ENCODE peak calls at places on chromosomes 7 and 10, in seven cellular contexts. One of them, this sample, is unnamed.
A peak's percentile ranks its signal among the peaks of the same experiment; 100 is the strongest.

GRCh38 chr10:69439350-69439739 is 11.9 kb upstream of the TSPAN15 start:
- DNase-seq in neural progenitor cell: no peak
- DNase-seq in fibroblast of pulmonary artery: no peak
- DNase-seq in spleen: peak; percentile 75
- DNase-seq in astrocyte of the spinal cord: no peak
- DNase-seq in cardiac fibroblast: no peak
- DNase-seq in Panc1: no peak
- DNase-seq in this sample: peak; percentile 68

GRCh38 chr10:92891885-92892705 is 43.8 kb downstream of the EXOC6 start:
- DNase-seq in neural progenitor cell: no peak
- DNase-seq in fibroblast of pulmonary artery: peak; percentile 85
- DNase-seq in spleen: no peak
- DNase-seq in astrocyte of the spinal cord: peak; percentile 77
- DNase-seq in cardiac fibroblast: peak; percentile 89
- DNase-seq in Panc1: peak; percentile 96
- DNase-seq in this sample: peak; percentile 97

GRCh38 chr10:124875596-124875995 is 66.3 kb upstream of the ZRANB1 start:
- DNase-seq in neural progenitor cell: no peak
- DNase-seq in fibroblast of pulmonary artery: peak; percentile 42
- DNase-seq in spleen: no peak
- DNase-seq in astrocyte of the spinal cord: peak; percentile 27
- DNase-seq in cardiac fibroblast: peak; percentile 57
- DNase-seq in Panc1: no peak
- DNase-seq in this sample: peak; percentile 40

GRCh38 chr10:53886325-53887300 is 914.4 kb downstream of the PCDH15 start:
- DNase-seq in neural progenitor cell: no peak
- DNase-seq in fibroblast of pulmonary artery: no peak
- DNase-seq in spleen: no peak
- DNase-seq in astrocyte of the spinal cord: no peak
- DNase-seq in cardiac fibroblast: no peak
- DNase-seq in Panc1: no peak
- DNase-seq in this sample: peak; percentile 33

GRCh38 chr10:16481052-16481728 is 40.5 kb downstream of the C1QL3 start:
- DNase-seq in neural progenitor cell: no peak
- DNase-seq in fibroblast of pulmonary artery: no peak
- DNase-seq in spleen: no peak
- DNase-seq in astrocyte of the spinal cord: no peak
- DNase-seq in cardiac fibroblast: no peak
- DNase-seq in Panc1: no peak
- DNase-seq in this sample: no peak

GRCh38 chr7:84091318-84091717 is 103.3 kb downstream of the SEMA3A start:
- DNase-seq in neural progenitor cell: no peak
- DNase-seq in fibroblast of pulmonary artery: no peak
- DNase-seq in spleen: no peak
- DNase-seq in astrocyte of the spinal cord: no peak
- DNase-seq in cardiac fibroblast: no peak
- DNase-seq in Panc1: no peak
- DNase-seq in this sample: no peak

GRCh38 chr7:26910221-26910620 is 45.8 kb upstream of the SKAP2 start:
- DNase-seq in neural progenitor cell: no peak
- DNase-seq in fibroblast of pulmonary artery: peak; percentile 29
- DNase-seq in spleen: peak; percentile 82
- DNase-seq in astrocyte of the spinal cord: peak; percentile 46
- DNase-seq in cardiac fibroblast: peak; percentile 66
- DNase-seq in Panc1: peak; percentile 38
- DNase-seq in this sample: peak; percentile 81

GRCh38 chr10:96814264-96814663 is 17.8 kb upstream of the LCOR start:
- DNase-seq in neural progenitor cell: no peak
- DNase-seq in fibroblast of pulmonary artery: peak; percentile 54
- DNase-seq in spleen: no peak
- DNase-seq in astrocyte of the spinal cord: peak; percentile 88
- DNase-seq in cardiac fibroblast: peak; percentile 93
- DNase-seq in Panc1: no peak
- DNase-seq in this sample: peak; percentile 73

GRCh38 chr7:6436385-6436685 is 11.4 kb downstream of the DAGLB start:
- DNase-seq in neural progenitor cell: no peak
- DNase-seq in fibroblast of pulmonary artery: no peak
- DNase-seq in spleen: no peak
- DNase-seq in astrocyte of the spinal cord: no peak
- DNase-seq in cardiac fibroblast: no peak
- DNase-seq in Panc1: no peak
- DNase-seq in this sample: no peak

GRCh38 chr10:86212391-86212700 is 154.2 kb downstream of the GRID1 start:
- DNase-seq in neural progenitor cell: no peak
- DNase-seq in fibroblast of pulmonary artery: no peak
- DNase-seq in spleen: no peak
- DNase-seq in astrocyte of the spinal cord: no peak
- DNase-seq in cardiac fibroblast: no peak
- DNase-seq in Panc1: no peak
- DNase-seq in this sample: no peak

GRCh38 chr10:63542835-63543575 is 21.8 kb downstream of the REEP3 start:
- DNase-seq in neural progenitor cell: no peak
- DNase-seq in fibroblast of pulmonary artery: peak; percentile 41
- DNase-seq in spleen: no peak
- DNase-seq in astrocyte of the spinal cord: peak; percentile 29
- DNase-seq in cardiac fibroblast: peak; percentile 61
- DNase-seq in Panc1: no peak
- DNase-seq in this sample: peak; percentile 57

GRCh38 chr10:80153460-80153859 is 20.9 kb downstream of the PLAC9 start:
- DNase-seq in neural progenitor cell: no peak
- DNase-seq in fibroblast of pulmonary artery: no peak
- DNase-seq in spleen: peak; percentile 58
- DNase-seq in astrocyte of the spinal cord: no peak
- DNase-seq in cardiac fibroblast: no peak
- DNase-seq in Panc1: no peak
- DNase-seq in this sample: no peak

GRCh38 chr10:126133906-126134703 is 237.7 kb downstream of the FANK1 start:
- DNase-seq in neural progenitor cell: no peak
- DNase-seq in fibroblast of pulmonary artery: peak; percentile 90
- DNase-seq in spleen: no peak
- DNase-seq in astrocyte of the spinal cord: peak; percentile 36
- DNase-seq in cardiac fibroblast: peak; percentile 92
- DNase-seq in Panc1: peak; percentile 33
- DNase-seq in this sample: peak; percentile 94

GRCh38 chr7:78370931-78371330 is 572.4 kb downstream of the PHTF2 start:
- DNase-seq in neural progenitor cell: no peak
- DNase-seq in fibroblast of pulmonary artery: no peak
- DNase-seq in spleen: no peak
- DNase-seq in astrocyte of the spinal cord: no peak
- DNase-seq in cardiac fibroblast: no peak
- DNase-seq in Panc1: no peak
- DNase-seq in this sample: no peak

GRCh38 chr7:5620459-5620881 is 161.0 kb downstream of the RNF216 start:
- DNase-seq in neural progenitor cell: peak; percentile 58
- DNase-seq in fibroblast of pulmonary artery: no peak
- DNase-seq in spleen: no peak
- DNase-seq in astrocyte of the spinal cord: no peak
- DNase-seq in cardiac fibroblast: no peak
- DNase-seq in Panc1: no peak
- DNase-seq in this sample: no peak

DNA sequence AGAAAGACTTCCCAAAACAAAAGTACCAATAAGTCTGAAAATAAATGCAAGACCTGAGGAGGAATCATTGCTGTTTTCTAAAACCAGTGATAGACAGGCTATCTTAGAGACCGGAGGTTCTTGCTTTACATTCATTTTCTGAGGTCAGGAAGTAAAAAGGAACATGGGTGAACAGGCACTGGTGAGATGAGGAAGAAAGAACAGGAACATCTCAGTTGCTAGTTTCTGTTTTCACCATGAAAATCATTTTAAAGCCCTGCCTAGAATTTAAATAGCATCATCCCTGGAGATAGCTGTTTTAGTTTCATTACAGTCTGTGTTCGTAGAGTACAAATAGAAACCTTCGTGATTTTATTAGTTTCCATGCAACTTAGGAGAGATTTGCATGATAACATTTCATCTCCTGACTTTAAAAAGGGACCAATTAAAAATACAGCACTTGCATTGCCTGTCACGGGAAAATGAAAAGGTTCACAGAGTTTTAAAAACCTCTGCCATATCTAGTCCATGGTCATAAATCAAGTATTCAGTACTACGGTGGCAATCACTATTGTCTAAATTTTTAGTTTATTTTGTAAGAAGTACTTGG is 14.7 kb downstream of the KCNMA1 start:
- DNase-seq in neural progenitor cell: no peak
- DNase-seq in fibroblast of pulmonary artery: no peak
- DNase-seq in spleen: no peak
- DNase-seq in astrocyte of the spinal cord: no peak
- DNase-seq in cardiac fibroblast: no peak
- DNase-seq in Panc1: no peak
- DNase-seq in this sample: no peak
- H3K4me3 ChIP-seq in neural progenitor cell: no peak overlapping the region
- H3K4me3 ChIP-seq in fibroblast of pulmonary artery: no peak overlapping the region
- H3K4me3 ChIP-seq in spleen: no peak overlapping the region
- H3K4me3 ChIP-seq in astrocyte of the spinal cord: no peak overlapping the region
- H3K4me3 ChIP-seq in cardiac fibroblast: no peak overlapping the region
- H3K4me3 ChIP-seq in Panc1: no peak overlapping the region
- H3K4me3 ChIP-seq in this sample: no peak overlapping the region

GRCh38 chr7:107953265-107953923 is 49.6 kb downstream of the LAMB1 start:
- DNase-seq in neural progenitor cell: no peak
- DNase-seq in fibroblast of pulmonary artery: no peak
- DNase-seq in spleen: no peak
- DNase-seq in astrocyte of the spinal cord: no peak
- DNase-seq in cardiac fibroblast: no peak
- DNase-seq in Panc1: no peak
- DNase-seq in this sample: no peak
- TF ChIP-seq CTCF in neural progenitor cell: no peak
- TF ChIP-seq CTCF in fibroblast of pulmonary artery: no peak
- TF ChIP-seq CTCF in spleen: no peak
- TF ChIP-seq CTCF in astrocyte of the spinal cord: no peak
- TF ChIP-seq CTCF in cardiac fibroblast: no peak
- TF ChIP-seq CTCF in Panc1: no peak
- TF ChIP-seq CTCF in this sample: no peak

GRCh38 chr7:124031406-124031805 is 1.5 kb downstream of the TMEM229A start:
- DNase-seq in neural progenitor cell: no peak
- DNase-seq in fibroblast of pulmonary artery: no peak
- DNase-seq in spleen: no peak
- DNase-seq in astrocyte of the spinal cord: no peak
- DNase-seq in cardiac fibroblast: no peak
- DNase-seq in Panc1: no peak
- DNase-seq in this sample: no peak
- H3K4me3 ChIP-seq in neural progenitor cell: peak overlapping the region; percentile 57
- H3K4me3 ChIP-seq in fibroblast of pulmonary artery: peak overlapping the region; percentile 56
- H3K4me3 ChIP-seq in spleen: no peak overlapping the region
- H3K4me3 ChIP-seq in astrocyte of the spinal cord: no peak overlapping the region
- H3K4me3 ChIP-seq in cardiac fibroblast: no peak overlapping the region
- H3K4me3 ChIP-seq in Panc1: no peak overlapping the region
- H3K4me3 ChIP-seq in this sample: no peak overlapping the region

DNA sequence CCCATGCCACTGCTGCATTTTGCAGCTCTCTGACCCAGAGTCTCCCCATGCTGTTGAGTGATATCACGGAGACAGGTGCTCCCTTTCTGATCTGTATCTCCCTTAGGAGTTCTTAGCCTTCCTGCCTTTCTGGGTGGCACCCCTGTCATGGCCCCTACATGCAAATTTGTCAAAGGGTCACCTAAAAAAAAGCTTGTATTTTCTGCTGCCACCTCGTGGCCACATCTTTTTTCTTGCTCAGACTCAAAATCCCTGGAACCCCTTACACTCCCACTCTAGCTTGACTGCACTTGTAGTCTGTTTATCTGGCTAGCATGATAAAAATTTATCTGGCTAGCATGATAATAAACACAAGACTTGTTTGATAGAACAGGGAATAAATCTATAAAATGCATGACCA is 809.1 kb downstream of the SORCS1 start:
- DNase-seq in neural progenitor cell: peak; percentile 29
- DNase-seq in fibroblast of pulmonary artery: peak; percentile 21
- DNase-seq in spleen: no peak
- DNase-seq in astrocyte of the spinal cord: no peak
- DNase-seq in cardiac fibroblast: peak; percentile 25
- DNase-seq in Panc1: no peak
- DNase-seq in this sample: peak; percentile 6
- TF ChIP-seq CTCF in neural progenitor cell: peak; percentile 61
- TF ChIP-seq CTCF in fibroblast of pulmonary artery: peak; percentile 50
- TF ChIP-seq CTCF in spleen: no peak
- TF ChIP-seq CTCF in astrocyte of the spinal cord: peak; percentile 26
- TF ChIP-seq CTCF in cardiac fibroblast: peak; percentile 34
- TF ChIP-seq CTCF in Panc1: peak; percentile 53
- TF ChIP-seq CTCF in this sample: peak; percentile 36

DNA sequence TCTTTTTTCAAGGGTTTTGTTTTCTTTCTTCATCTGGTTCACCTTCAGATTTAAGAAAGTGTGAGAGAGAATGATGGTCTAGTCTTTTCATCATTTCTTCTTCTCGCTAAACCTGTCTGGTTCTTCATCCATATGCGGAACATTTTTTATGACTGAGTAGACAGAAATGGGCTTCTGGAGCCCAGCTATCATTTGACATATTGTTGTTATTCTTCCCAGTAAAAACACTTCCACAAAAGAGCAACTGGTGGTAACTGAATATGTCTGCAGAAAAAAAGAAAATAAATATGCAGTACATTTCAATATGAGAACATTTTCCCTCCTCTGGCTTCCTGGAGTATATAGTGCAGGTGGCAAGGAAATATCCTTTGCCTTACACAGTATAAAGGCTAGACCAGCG is 209.5 kb downstream of the JCAD start:
- DNase-seq in neural progenitor cell: no peak
- DNase-seq in fibroblast of pulmonary artery: no peak
- DNase-seq in spleen: no peak
- DNase-seq in astrocyte of the spinal cord: no peak
- DNase-seq in cardiac fibroblast: peak; percentile 9
- DNase-seq in Panc1: no peak
- DNase-seq in this sample: no peak
- H3K4me3 ChIP-seq in neural progenitor cell: no peak overlapping the region
- H3K4me3 ChIP-seq in fibroblast of pulmonary artery: no peak overlapping the region
- H3K4me3 ChIP-seq in spleen: no peak overlapping the region
- H3K4me3 ChIP-seq in astrocyte of the spinal cord: no peak overlapping the region
- H3K4me3 ChIP-seq in cardiac fibroblast: no peak overlapping the region
- H3K4me3 ChIP-seq in Panc1: no peak overlapping the region
- H3K4me3 ChIP-seq in this sample: no peak overlapping the region

GRCh38 chr10:797179-797578 is 107.7 kb upstream of the DIP2C start:
- DNase-seq in neural progenitor cell: no peak
- DNase-seq in fibroblast of pulmonary artery: no peak
- DNase-seq in spleen: no peak
- DNase-seq in astrocyte of the spinal cord: no peak
- DNase-seq in cardiac fibroblast: no peak
- DNase-seq in Panc1: no peak
- DNase-seq in this sample: no peak

GRCh38 chr10:792792-793100 is 103.3 kb upstream of the DIP2C start:
- DNase-seq in neural progenitor cell: no peak
- DNase-seq in fibroblast of pulmonary artery: peak; percentile 29
- DNase-seq in spleen: no peak
- DNase-seq in astrocyte of the spinal cord: peak; percentile 55
- DNase-seq in cardiac fibroblast: peak; percentile 28
- DNase-seq in Panc1: no peak
- DNase-seq in this sample: no peak

GRCh38 chr10:792083-792791 is 102.8 kb upstream of the DIP2C start:
- DNase-seq in neural progenitor cell: no peak
- DNase-seq in fibroblast of pulmonary artery: no peak
- DNase-seq in spleen: no peak
- DNase-seq in astrocyte of the spinal cord: no peak
- DNase-seq in cardiac fibroblast: no peak
- DNase-seq in Panc1: no peak
- DNase-seq in this sample: no peak

GRCh38 chr10:796233-796632 is 106.8 kb upstream of the DIP2C start:
- DNase-seq in neural progenitor cell: no peak
- DNase-seq in fibroblast of pulmonary artery: no peak
- DNase-seq in spleen: no peak
- DNase-seq in astrocyte of the spinal cord: no peak
- DNase-seq in cardiac fibroblast: no peak
- DNase-seq in Panc1: no peak
- DNase-seq in this sample: no peak

GRCh38 chr10:794382-794956 is 105.0 kb upstream of the DIP2C start:
- DNase-seq in neural progenitor cell: peak; percentile 55
- DNase-seq in fibroblast of pulmonary artery: no peak
- DNase-seq in spleen: no peak
- DNase-seq in astrocyte of the spinal cord: peak; percentile 24
- DNase-seq in cardiac fibroblast: peak; percentile 42
- DNase-seq in Panc1: no peak
- DNase-seq in this sample: no peak
- TF ChIP-seq CTCF in neural progenitor cell: peak; percentile 55
- TF ChIP-seq CTCF in fibroblast of pulmonary artery: peak; percentile 28
- TF ChIP-seq CTCF in spleen: no peak
- TF ChIP-seq CTCF in astrocyte of the spinal cord: peak; percentile 45
- TF ChIP-seq CTCF in cardiac fibroblast: peak; percentile 31
- TF ChIP-seq CTCF in Panc1: no peak
- TF ChIP-seq CTCF in this sample: peak; percentile 37

This sample was measured in epithelial cell of esophagus.